ENCODE peak calls at places on chromosome 5, in five cellular contexts. R is K562, H is GM12878, F is HepG2, Q is H1. P is an unnamed sample.

GRCh38 chr5:32520995-32521394 is 64.4 kb upstream of the SUB1 start:
- DNase-seq in R (no peak), H (no peak), F (no peak), Q (no peak), P (no peak)

GRCh38 chr5:95892784-95893354 is 68.8 kb downstream of the ELL2 start:
- DNase-seq in R (peak; percentile 34), H (no peak), F (peak; percentile 48), Q (no peak), P (peak; percentile 70)

GRCh38 chr5:14270212-14270702 is 127.1 kb downstream of the TRIO start:
- DNase-seq in R (peak; percentile 49), H (no peak), F (peak; percentile 72), Q (no peak), P (peak; percentile 88)

GRCh38 chr5:122195784-122196394 is 66.5 kb downstream of the ZNF474 start:
- DNase-seq in R (peak; percentile 21), H (no peak), F (peak; percentile 11), Q (no peak), P (peak; percentile 82)

GRCh38 chr5:149486726-149487635 is 64.3 kb downstream of the CSNK1A1 start:
- DNase-seq in R (no peak), H (no peak), F (peak; percentile 61), Q (no peak), P (no peak)

GRCh38 chr5:38265546-38266179 is 7.3 kb downstream of the EGFLAM start:
- DNase-seq in R (peak; percentile 77), H (no peak), F (peak; percentile 45), Q (no peak), P (peak; percentile 88)

GRCh38 chr5:17180957-17181723 is 36.3 kb upstream of the BASP1 start:
- DNase-seq in R (no peak), H (no peak), F (peak; percentile 13), Q (no peak), P (no peak)

GRCh38 chr5:14720236-14720923 is 55.9 kb downstream of the OTULIN start:
- DNase-seq in R (no peak), H (no peak), F (no peak), Q (no peak), P (no peak)

GRCh38 chr5:136026636-136027035 is 2.2 kb upstream of the TGFBI start:
- DNase-seq in R (no peak), H (no peak), F (no peak), Q (no peak), P (no peak)

GRCh38 chr5:102664946-102665345 is 90.2 kb upstream of the PAM start:
- DNase-seq in R (no peak), H (no peak), F (no peak), Q (no peak), P (no peak)

GRCh38 chr5:127409236-127409921 is 108.1 kb upstream of the PRRC1 start:
- DNase-seq in R (no peak), H (no peak), F (no peak), Q (no peak), P (no peak)

GRCh38 chr5:172782169-172783039 is 11.4 kb upstream of the DUSP1 start:
- DNase-seq in R (no peak), H (no peak), F (peak; percentile 86), Q (no peak), P (no peak)

GRCh38 chr5:173324115-173325001 is 3.9 kb downstream of the STC2 start:
- DNase-seq in R (peak; percentile 71), H (no peak), F (no peak), Q (no peak), P (no peak)

GRCh38 chr5:57692582-57693487 is 210.2 kb upstream of the ACTBL2 start:
- DNase-seq in R (peak; percentile 61), H (no peak), F (peak; percentile 92), Q (peak; percentile 33), P (peak; percentile 56)

GRCh38 chr5:57690724-57691123 is 208.1 kb upstream of the ACTBL2 start:
- DNase-seq in R (no peak), H (no peak), F (no peak), Q (no peak), P (no peak)

GRCh38 chr5:57696005-57696755 is 213.6 kb upstream of the ACTBL2 start:
- DNase-seq in R (no peak), H (no peak), F (no peak), Q (no peak), P (no peak)

GRCh38 chr5:57695179-57695578 is 212.6 kb upstream of the ACTBL2 start:
- DNase-seq in R (no peak), H (no peak), F (peak; percentile 91), Q (no peak), P (no peak)

DNA sequence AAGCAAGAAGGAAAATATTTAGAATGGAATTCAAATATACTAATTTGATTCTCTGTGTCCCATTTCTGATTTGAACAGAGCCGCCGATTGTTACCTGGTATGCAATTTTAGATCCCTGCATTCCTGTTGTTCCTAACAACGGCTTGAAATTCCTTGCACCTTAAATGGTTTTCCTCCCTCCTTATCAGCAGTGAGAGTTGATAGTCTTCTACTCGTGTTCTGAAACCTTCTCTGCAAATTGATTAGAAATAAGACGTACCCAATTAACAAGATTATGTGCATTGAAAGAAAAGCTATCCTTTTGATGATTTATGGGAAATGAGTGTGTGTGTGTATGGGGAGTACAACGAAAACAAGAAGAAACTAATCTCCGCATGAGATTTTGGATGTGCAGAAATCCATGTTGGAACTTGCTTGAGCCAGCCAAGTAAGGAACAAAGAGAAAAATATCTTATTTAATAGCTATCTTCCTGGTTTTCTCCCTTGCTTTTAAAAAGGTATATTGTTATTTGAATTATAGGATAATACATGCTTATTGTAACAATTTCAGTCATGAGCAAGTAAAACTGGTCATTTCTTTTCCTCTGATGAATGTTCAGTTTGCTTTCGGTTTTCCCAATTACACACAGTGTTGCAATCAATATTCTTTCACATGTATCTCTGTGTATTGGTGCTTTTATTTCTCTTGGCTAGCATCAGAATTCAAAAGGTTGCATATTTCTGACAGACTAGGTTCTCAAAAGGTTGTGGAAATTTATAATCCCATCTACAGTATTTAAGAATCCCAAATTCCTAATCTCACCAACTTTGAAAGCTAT is 211.1 kb upstream of the ACTBL2 start:
- DNase-seq in R (no peak), H (no peak), F (no peak), Q (no peak), P (peak; percentile 13)
- H3K4me2 ChIP-seq in R (peak overlapping the region; percentile 16), H (no peak overlapping the region), F (peak overlapping the region; percentile 55), Q (no peak overlapping the region), P (no peak overlapping the region)

DNA sequence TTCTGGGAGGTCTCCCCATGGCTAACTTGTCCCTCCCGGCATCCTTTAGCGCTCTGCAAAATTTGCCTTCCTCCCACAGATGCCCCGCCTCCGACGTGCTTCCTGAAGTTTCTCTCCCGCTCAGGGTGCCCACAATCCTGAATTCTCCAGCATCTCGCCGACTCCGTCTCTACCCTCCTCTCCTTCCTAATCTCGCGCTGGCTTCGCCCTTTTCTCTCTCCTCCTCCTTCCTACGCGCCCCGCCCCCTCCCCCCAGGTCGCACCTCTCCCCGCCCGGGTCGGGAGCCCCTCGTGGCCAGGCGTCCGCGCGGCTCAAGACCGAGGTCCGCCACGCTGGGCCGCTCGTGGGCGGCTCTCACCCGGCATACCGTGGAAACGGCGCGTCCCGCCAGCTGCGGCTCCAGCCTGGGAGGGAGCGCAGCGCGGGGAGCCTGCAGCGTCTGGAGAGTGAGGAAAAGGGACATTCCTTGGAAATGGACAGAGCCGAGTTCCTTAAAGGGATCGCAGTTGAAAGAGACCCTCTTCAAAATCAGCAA is 4.8 kb upstream of the IRX2 start:
- DNase-seq in R (no peak), H (no peak), F (no peak), Q (no peak), P (peak; percentile 95)
- TF ChIP-seq CREB1 in R (no peak), H (no peak), F (no peak), Q (no peak), P (no peak)

GRCh38 chr5:10286552-10287227 is 21.0 kb downstream of the CMBL start:
- DNase-seq in R (no peak), H (no peak), F (no peak), Q (no peak), P (no peak)

GRCh38 chr5:10291736-10292135 is 16.0 kb downstream of the CMBL start:
- DNase-seq in R (no peak), H (no peak), F (no peak), Q (no peak), P (no peak)

GRCh38 chr5:10289991-10290390 is 17.7 kb downstream of the CMBL start:
- DNase-seq in R (no peak), H (no peak), F (no peak), Q (no peak), P (no peak)

GRCh38 chr5:10288600-10289213 is 19.0 kb downstream of the CMBL start:
- DNase-seq in R (no peak), H (no peak), F (no peak), Q (no peak), P (no peak)

GRCh38 chr5:10289353-10289752 is 18.3 kb downstream of the CMBL start:
- DNase-seq in R (no peak), H (no peak), F (no peak), Q (no peak), P (no peak)
- TF ChIP-seq CTCF in R (no peak), H (no peak), F (no peak), Q (no peak), P (no peak)

DNA sequence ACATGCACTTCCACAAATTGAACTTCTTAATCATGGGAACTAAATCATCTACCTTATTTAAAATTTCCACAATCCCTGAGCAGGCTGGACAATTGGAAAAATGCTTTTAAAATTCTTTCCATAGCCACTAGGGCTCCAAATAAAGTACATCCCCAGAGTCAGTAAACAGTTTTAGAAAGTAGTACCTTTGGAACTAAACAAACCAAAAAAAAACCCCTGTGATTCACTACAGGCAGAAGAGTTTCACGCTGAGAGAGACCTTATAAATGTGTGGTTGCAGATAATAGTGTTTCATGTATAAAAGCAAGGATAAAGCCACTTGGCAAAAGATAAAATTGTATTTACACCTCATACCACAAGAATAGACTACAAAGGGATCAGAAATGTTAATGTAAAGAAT is 11.8 kb upstream of the HMGCR start:
- DNase-seq in R (no peak), H (no peak), F (peak; percentile 21), Q (no peak), P (no peak)
- H3K4me2 ChIP-seq in R (no peak overlapping the region), H (no peak overlapping the region), F (peak overlapping the region; percentile 42), Q (no peak overlapping the region), P (no peak overlapping the region)

DNA sequence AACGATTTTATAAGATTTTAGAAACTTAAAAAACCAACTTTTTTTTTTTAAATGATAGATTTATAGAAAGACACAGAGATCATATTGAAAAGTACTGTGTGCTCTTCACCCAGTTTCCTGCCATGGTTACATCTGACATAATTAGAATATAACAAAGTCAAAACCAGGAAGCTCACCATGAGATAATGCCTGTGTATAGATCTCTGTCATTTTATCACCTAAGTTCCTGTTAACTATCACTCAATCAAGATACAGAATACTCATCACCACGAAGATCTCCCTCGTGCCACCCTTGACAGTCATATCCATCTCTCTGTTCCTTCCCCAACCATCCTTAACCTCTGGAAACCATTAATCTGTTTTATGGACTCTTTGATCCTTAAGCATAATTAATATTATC is 39.1 kb downstream of the POC5 start:
- DNase-seq in R (no peak), H (no peak), F (no peak), Q (no peak), P (no peak)
- TF ChIP-seq CREB1 in R (no peak), H (no peak), F (no peak), Q (no peak), P (no peak)

GRCh38 chr5:83516361-83516760 is 44.8 kb downstream of the VCAN start:
- DNase-seq in R (no peak), H (no peak), F (no peak), Q (no peak), P (no peak)

GRCh38 chr5:83513491-83513890 is 41.9 kb downstream of the VCAN start:
- DNase-seq in R (no peak), H (no peak), F (no peak), Q (no peak), P (no peak)

GRCh38 chr5:83513081-83513480 is 41.5 kb downstream of the VCAN start:
- DNase-seq in R (no peak), H (no peak), F (no peak), Q (no peak), P (no peak)

GRCh38 chr5:83518676-83519075 is 47.1 kb downstream of the VCAN start:
- DNase-seq in R (no peak), H (no peak), F (no peak), Q (no peak), P (no peak)

GRCh38 chr5:83516962-83517750 is 45.6 kb downstream of the VCAN start:
- DNase-seq in R (no peak), H (no peak), F (no peak), Q (no peak), P (no peak)
- TF ChIP-seq CTCF in R (no peak), H (no peak), F (no peak), Q (no peak), P (no peak)

P was measured in GM23338.